ENCODE peak calls at places on chromosomes 16 and 17, in five cellular contexts. L, M, K, G and H are unnamed samples.

GRCh38 chr17:5281814-5282638 is at the start of gene RABEP1:
- DNase-seq in M (peak), G (peak), L (peak), K (peak), H (peak)

GRCh38 chr16:14309001-14309886 is 238.1 kb downstream of the MRTFB start:
- DNase-seq in M (no peak), K (no peak), G (peak), L (no peak), H (peak)

GRCh38 chr17:41196068-41196467 is 6.4 kb downstream of the KRTAP9-1 start:
- DNase-seq in M (no peak), G (no peak), L (no peak), K (no peak), H (no peak)

GRCh38 chr17:61309857-61310256 is 89.8 kb upstream of the TBX2 start:
- DNase-seq in L (no peak), M (no peak), K (peak), G (no peak), H (no peak)

GRCh38 chr17:64777413-64778101 is 115.5 kb upstream of the SMURF2 start:
- DNase-seq in L (peak), M (peak), G (no peak), K (no peak), H (no peak)

GRCh38 chr16:80341242-80341641 is 199.6 kb upstream of the DYNLRB2 start:
- DNase-seq in K (no peak), M (no peak), G (no peak), L (no peak), H (no peak)

GRCh38 chr17:36641877-36642845 is 40.8 kb downstream of the MRM1 start:
- DNase-seq in G (no peak), M (peak), L (no peak), K (no peak), H (no peak)

GRCh38 chr17:75514299-75515228 is 773 bp downstream of the CASKIN2 start:
- DNase-seq in M (no peak), G (no peak), K (no peak), L (no peak), H (no peak)

GRCh38 chr17:50259484-50260324 is 14.6 kb upstream of the TMEM92 start:
- DNase-seq in L (no peak), M (no peak), K (no peak), G (peak), H (no peak)

GRCh38 chr16:2597560-2597902 is 59.7 kb downstream of the PDPK1 start:
- DNase-seq in G (no peak), L (no peak), M (no peak), K (no peak), H (no peak)